ENCODE peak calls at places on chromosomes 11 and 22, in ten cellular contexts. V is hepatocyte, G is kidney, E is right atrium auricular region, Y is endodermal cell, R is Panc1, O is thoracic aorta, B is left lung, T is PC-9, C is A549. U is an unnamed sample.
A peak's percentile ranks its signal among the peaks of the same experiment; 100 is the strongest.

GRCh38 chr11:107991868-107992414 is 16.8 kb upstream of the CUL5 start:
- DNase-seq in E (no peak), G (no peak), Y (no peak), T (no peak), C (no peak), R (no peak), B (no peak), V (no peak), O (no peak), U (no peak)

GRCh38 chr11:94303884-94304459 is 408 bp upstream of the IZUMO1R start:
- DNase-seq in E (no peak), O (no peak), G (no peak), B (no peak), C (no peak), T (no peak), R (no peak), Y (no peak), V (no peak), U (no peak)

GRCh38 chr22:50191041-50191740 is 5.5 kb downstream of the TRABD start:
- DNase-seq in T (no peak), B (peak; percentile 79), E (no peak), R (no peak), V (no peak), O (no peak), C (no peak), Y (no peak), G (peak; percentile 87), U (no peak)

GRCh38 chr11:64501500-64502427 is 89.3 kb upstream of the SLC22A12 start:
- DNase-seq in T (no peak), B (no peak), E (no peak), Y (no peak), O (no peak), G (no peak), R (no peak), C (no peak), V (peak; percentile 54), U (no peak)

GRCh38 chr11:88501535-88501934 is 164.0 kb upstream of the CTSC start:
- DNase-seq in G (no peak), Y (no peak), C (no peak), E (no peak), O (no peak), B (no peak), T (no peak), R (no peak), V (no peak), U (no peak)

GRCh38 chr11:95671768-95672167 is 117.8 kb downstream of the FAM76B start:
- DNase-seq in V (no peak), Y (no peak), T (no peak), G (no peak), E (no peak), C (no peak), R (no peak), B (no peak), O (no peak), U (no peak)

GRCh38 chr22:20033045-20033706 is 12.3 kb downstream of the TANGO2 start:
- DNase-seq in C (no peak), G (peak; percentile 66), V (no peak), T (no peak), O (no peak), Y (no peak), R (no peak), E (no peak), B (no peak), U (peak; percentile 46)

GRCh38 chr22:42645938-42646568 is 3.1 kb downstream of the CYB5R3 start:
- DNase-seq in R (no peak), Y (peak; percentile 43), G (no peak), C (no peak), T (no peak), B (peak; percentile 58), V (no peak), O (no peak), E (no peak), U (no peak)

GRCh38 chr11:133835258-133836075 is 9.8 kb downstream of the SPATA19 start:
- DNase-seq in Y (peak; percentile 89), R (peak; percentile 41), V (peak; percentile 77), T (peak; percentile 49), E (no peak), C (peak; percentile 73), O (no peak), B (no peak), G (no peak), U (no peak)

GRCh38 chr11:1281974-1282365 is 27.5 kb downstream of the TOLLIP start:
- DNase-seq in O (no peak), G (peak; percentile 18), R (no peak), C (no peak), V (no peak), T (no peak), Y (no peak), E (no peak), B (no peak), U (no peak)

GRCh38 chr11:109946322-109946846 is 146.8 kb upstream of the ZC3H12C start:
- DNase-seq in R (peak; percentile 90), G (peak; percentile 88), V (peak; percentile 93), Y (peak; percentile 93), O (peak; percentile 75), E (peak; percentile 95), T (peak; percentile 97), B (peak; percentile 86), C (peak; percentile 93), U (peak; percentile 80)

GRCh38 chr11:86983071-86983488 is 27.9 kb upstream of the FZD4 start:
- DNase-seq in E (peak; percentile 67), G (no peak), R (no peak), C (no peak), B (no peak), V (peak; percentile 27), T (peak; percentile 88), O (no peak), Y (no peak), U (peak; percentile 57)

GRCh38 chr22:29517215-29517908 is 36.2 kb downstream of the THOC5 start:
- DNase-seq in G (no peak), R (no peak), E (no peak), C (no peak), Y (no peak), T (no peak), B (no peak), O (no peak), V (no peak), U (no peak)

GRCh38 chr11:129302386-129303101 is 73.1 kb upstream of the BARX2 start:
- DNase-seq in Y (no peak), R (no peak), V (no peak), E (no peak), G (no peak), T (no peak), B (no peak), O (no peak), C (no peak), U (no peak)

GRCh38 chr11:112694244-112694643 is 267.0 kb upstream of the NCAM1 start:
- DNase-seq in B (no peak), C (no peak), T (no peak), Y (no peak), V (no peak), R (no peak), O (no peak), E (no peak), G (no peak), U (no peak)

GRCh38 chr11:60563553-60564235 is 48.5 kb downstream of the MS4A13 start:
- DNase-seq in E (no peak), O (no peak), Y (peak; percentile 64), B (no peak), V (no peak), C (peak; percentile 10), T (no peak), R (no peak), G (no peak), U (no peak)

GRCh38 chr22:36453855-36454378 is 27.5 kb downstream of the TXN2 start:
- DNase-seq in V (no peak), T (peak; percentile 20), Y (no peak), B (no peak), R (no peak), E (no peak), O (no peak), G (no peak), C (no peak), U (no peak)

GRCh38 chr11:82898242-82898641 is 2.0 kb downstream of the PRCP start:
- DNase-seq in O (no peak), V (no peak), E (no peak), Y (no peak), R (no peak), T (no peak), G (no peak), C (no peak), B (no peak), U (no peak)
- H3K4me3 ChIP-seq in O (no peak overlapping the region), V (no peak overlapping the region), E (no peak overlapping the region), Y (peak overlapping the region; percentile 69), R (no peak overlapping the region), T (no peak overlapping the region), G (peak overlapping the region; percentile 32), C (no peak overlapping the region), B (peak overlapping the region; percentile 68), U (no peak overlapping the region)

GRCh38 chr11:74235121-74235520 is 64.0 kb downstream of the PPME1 start:
- DNase-seq in B (no peak), T (no peak), R (no peak), O (no peak), C (no peak), V (no peak), G (no peak), Y (no peak), E (no peak), U (no peak)
- H3K4me1 ChIP-seq in B (no peaks in the 10 kb centered on the region), T (no peaks in the 10 kb centered on the region), R (no peaks in the 10 kb centered on the region), O (no peaks in the 10 kb centered on the region), C (no peaks in the 10 kb centered on the region), V (no peaks in the 10 kb centered on the region), G (no peaks in the 10 kb centered on the region), Y (no peaks in the 10 kb centered on the region), E (no peaks in the 10 kb centered on the region), U (no peaks in the 10 kb centered on the region)

DNA sequence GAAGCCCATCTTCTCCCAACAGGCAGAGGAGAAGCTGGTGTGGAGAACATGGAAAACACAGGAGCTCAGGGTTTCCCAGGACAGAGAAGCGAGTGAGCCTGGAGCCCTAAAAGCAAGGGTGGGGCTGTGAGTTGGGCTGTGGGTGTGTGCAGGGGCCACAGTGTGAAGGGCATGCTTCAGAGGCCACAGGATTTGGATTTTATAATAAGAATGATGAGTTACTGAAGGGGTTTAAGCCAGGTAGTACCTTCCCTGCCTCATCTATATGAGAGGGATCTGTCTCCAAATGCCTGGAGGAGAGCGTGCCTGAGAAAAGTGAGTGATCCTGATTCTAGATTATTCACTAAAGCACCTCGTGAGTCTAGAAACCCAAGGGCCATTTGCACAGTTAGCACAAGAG is 106.8 kb downstream of the VPREB1 start:
- DNase-seq in B (no peak), Y (no peak), G (no peak), T (no peak), O (no peak), E (no peak), R (no peak), C (no peak), V (no peak), U (no peak)
- H3K27ac ChIP-seq in B (no peak overlapping the region), Y (no peak overlapping the region), G (no peak overlapping the region), T (no peak overlapping the region), O (no peak overlapping the region), E (no peak overlapping the region), R (no peak overlapping the region), C (no peak overlapping the region), V (no peak overlapping the region), U (no peak overlapping the region)

DNA sequence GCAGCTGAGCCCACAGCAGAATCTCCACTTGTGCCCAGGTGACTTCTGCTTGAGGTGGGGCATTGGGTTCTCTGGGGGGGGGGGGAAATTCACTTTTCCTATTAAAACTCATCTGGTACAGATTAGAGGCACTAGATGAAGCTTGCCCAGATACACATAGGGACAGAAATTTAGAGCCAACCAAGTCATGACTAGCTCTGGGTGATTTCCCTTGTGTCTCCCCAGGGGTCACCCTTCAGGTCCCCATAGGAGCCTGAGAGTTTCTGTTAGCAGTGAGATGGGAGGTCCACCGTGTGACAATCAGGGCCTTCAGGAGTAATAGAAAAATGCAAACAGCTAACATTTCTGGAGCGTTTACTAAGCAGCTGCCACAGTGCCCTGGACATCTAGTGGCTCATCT is 77.0 kb downstream of the NAT10 start:
- DNase-seq in E (no peak), C (no peak), T (no peak), G (peak; percentile 20), R (no peak), Y (no peak), O (no peak), B (no peak), V (no peak), U (no peak)
- H3K4me3 ChIP-seq in E (no peak overlapping the region), C (no peak overlapping the region), T (no peak overlapping the region), G (no peak overlapping the region), R (no peak overlapping the region), Y (no peak overlapping the region), O (no peak overlapping the region), B (no peak overlapping the region), V (no peak overlapping the region), U (no peak overlapping the region)